ENCODE peak calls at places on chromosomes 1 and 21, in six cellular contexts. N, D, J, L, T and S are unnamed samples.
A peak's percentile ranks its signal among the peaks of the same experiment; 100 is the strongest.

GRCh38 chr1:151968058-151968457 is 25.6 kb downstream of the S100A10 start:
- DNase-seq in N (peak; percentile 67), D (peak; percentile 51), J (peak; percentile 35), L (peak; percentile 56), T (peak; percentile 66), S (peak; percentile 74)

GRCh38 chr1:97999320-97999719 is 78.5 kb upstream of the DPYD start:
- DNase-seq in N (no peak), D (no peak), J (no peak), L (no peak), T (no peak), S (no peak)

GRCh38 chr1:79501153-79501552 is 494.6 kb upstream of the ADGRL4 start:
- DNase-seq in N (no peak), D (no peak), J (no peak), L (no peak), T (no peak), S (no peak)

GRCh38 chr1:52157582-52157981 is 15.7 kb downstream of the ZFYVE9 start:
- DNase-seq in N (no peak), D (no peak), J (no peak), L (no peak), T (no peak), S (no peak)

GRCh38 chr1:32770741-32771548 is 46.2 kb downstream of the YARS1 start:
- DNase-seq in N (no peak), D (peak; percentile 58), J (no peak), L (no peak), T (no peak), S (no peak)

GRCh38 chr1:3482590-3482899 is 28.1 kb downstream of the ARHGEF16 start:
- DNase-seq in N (no peak), D (peak; percentile 66), J (no peak), L (no peak), T (no peak), S (no peak)

GRCh38 chr21:44774972-44775371 is 26.6 kb downstream of the UBE2G2 start:
- DNase-seq in N (no peak), D (no peak), J (no peak), L (no peak), T (no peak), S (no peak)

GRCh38 chr1:196779093-196779492 is 4.5 kb downstream of the CFHR3 start:
- DNase-seq in N (no peak), D (no peak), J (no peak), L (no peak), T (no peak), S (no peak)

GRCh38 chr1:150225546-150225945 is 10.4 kb downstream of the ANP32E start:
- DNase-seq in N (no peak), D (no peak), J (no peak), L (no peak), T (no peak), S (no peak)

GRCh38 chr21:34639882-34640788 is 25.2 kb upstream of the RCAN1 start:
- DNase-seq in N (no peak), D (peak; percentile 62), J (no peak), L (no peak), T (no peak), S (no peak)

GRCh38 chr1:18602533-18603211 is 28.0 kb upstream of the PAX7 start:
- DNase-seq in N (no peak), D (no peak), J (no peak), L (no peak), T (no peak), S (no peak)

GRCh38 chr1:2956571-2956970 is 64.7 kb upstream of the ACTRT2 start:
- DNase-seq in N (no peak), D (no peak), J (no peak), L (no peak), T (no peak), S (no peak)

GRCh38 chr1:118122234-118123004 is 62.6 kb downstream of the SPAG17 start:
- DNase-seq in N (no peak), D (no peak), J (no peak), L (no peak), T (no peak), S (no peak)

GRCh38 chr1:94919241-94920030 is 7.5 kb downstream of the CNN3 start:
- DNase-seq in N (no peak), D (no peak), J (no peak), L (no peak), T (no peak), S (no peak)

GRCh38 chr1:183310753-183311465 is 107.3 kb downstream of the NMNAT2 start:
- DNase-seq in N (no peak), D (no peak), J (no peak), L (peak; percentile 43), T (no peak), S (no peak)

GRCh38 chr1:6245086-6245868 is 1.3 kb downstream of the HES3 start:
- DNase-seq in N (peak; percentile 94), D (peak; percentile 91), J (peak; percentile 89), L (peak; percentile 66), T (peak; percentile 46), S (peak; percentile 68)

GRCh38 chr1:41795205-41795762 is 123.4 kb downstream of the HIVEP3 start:
- DNase-seq in N (no peak), D (no peak), J (no peak), L (peak; percentile 43), T (no peak), S (peak; percentile 19)

GRCh38 chr21:35084869-35085268 is 35.8 kb upstream of the RUNX1 start:
- DNase-seq in N (no peak), D (no peak), J (no peak), L (peak; percentile 73), T (no peak), S (peak; percentile 3)

GRCh38 chr1:239922778-239923522 is 168.7 kb upstream of the FMN2 start:
- DNase-seq in N (no peak), D (no peak), J (no peak), L (no peak), T (no peak), S (no peak)

GRCh38 chr1:227268943-227269342 is 49.3 kb downstream of the CDC42BPA start:
- DNase-seq in N (no peak), D (no peak), J (no peak), L (peak; percentile 25), T (no peak), S (no peak)

GRCh38 chr1:227272428-227272827 is 45.9 kb downstream of the CDC42BPA start:
- DNase-seq in N (no peak), D (no peak), J (no peak), L (no peak), T (no peak), S (no peak)

GRCh38 chr1:227270554-227270953 is 47.7 kb downstream of the CDC42BPA start:
- DNase-seq in N (no peak), D (no peak), J (no peak), L (no peak), T (peak; percentile 20), S (no peak)

DNA sequence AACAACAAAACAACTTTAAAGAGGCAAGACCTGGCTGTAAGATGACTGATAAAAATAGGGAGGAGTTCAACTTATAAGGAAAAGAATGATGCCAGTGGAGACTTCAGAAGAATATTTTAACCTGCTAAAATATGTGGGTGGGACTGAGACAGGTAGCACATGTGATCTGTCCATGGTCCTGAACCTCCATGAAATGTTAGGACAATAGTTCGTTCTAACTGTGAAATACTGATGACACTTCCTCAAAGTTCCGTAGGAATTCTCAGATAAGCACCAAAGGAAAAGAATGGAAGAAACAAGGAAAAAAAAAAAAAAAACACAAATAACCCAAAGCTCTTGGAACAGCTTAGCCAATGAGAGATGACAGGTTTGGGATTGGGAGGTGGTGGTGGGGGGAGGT is 44.7 kb downstream of the CDC42BPA start:
- DNase-seq in N (no peak), D (peak; percentile 28), J (no peak), L (peak; percentile 39), T (peak; percentile 46), S (no peak)
- TF ChIP-seq JUN in N (no peak), D (no peak), J (no peak), L (no peak), T (no peak), S (no peak)

GRCh38 chr1:170970256-170970655 is 34.9 kb downstream of the MROH9 start:
- DNase-seq in N (no peak), D (no peak), J (no peak), L (no peak), T (no peak), S (no peak)

GRCh38 chr1:170964506-170964905 is 29.2 kb downstream of the MROH9 start:
- DNase-seq in N (no peak), D (no peak), J (no peak), L (no peak), T (no peak), S (no peak)

GRCh38 chr1:170967042-170967910 is 31.9 kb downstream of the MROH9 start:
- DNase-seq in N (no peak), D (no peak), J (no peak), L (peak; percentile 45), T (peak; percentile 25), S (peak; percentile 10)
- TF ChIP-seq JUN in N (no peak), D (no peak), J (no peak), L (no peak), T (no peak), S (no peak)

DNA sequence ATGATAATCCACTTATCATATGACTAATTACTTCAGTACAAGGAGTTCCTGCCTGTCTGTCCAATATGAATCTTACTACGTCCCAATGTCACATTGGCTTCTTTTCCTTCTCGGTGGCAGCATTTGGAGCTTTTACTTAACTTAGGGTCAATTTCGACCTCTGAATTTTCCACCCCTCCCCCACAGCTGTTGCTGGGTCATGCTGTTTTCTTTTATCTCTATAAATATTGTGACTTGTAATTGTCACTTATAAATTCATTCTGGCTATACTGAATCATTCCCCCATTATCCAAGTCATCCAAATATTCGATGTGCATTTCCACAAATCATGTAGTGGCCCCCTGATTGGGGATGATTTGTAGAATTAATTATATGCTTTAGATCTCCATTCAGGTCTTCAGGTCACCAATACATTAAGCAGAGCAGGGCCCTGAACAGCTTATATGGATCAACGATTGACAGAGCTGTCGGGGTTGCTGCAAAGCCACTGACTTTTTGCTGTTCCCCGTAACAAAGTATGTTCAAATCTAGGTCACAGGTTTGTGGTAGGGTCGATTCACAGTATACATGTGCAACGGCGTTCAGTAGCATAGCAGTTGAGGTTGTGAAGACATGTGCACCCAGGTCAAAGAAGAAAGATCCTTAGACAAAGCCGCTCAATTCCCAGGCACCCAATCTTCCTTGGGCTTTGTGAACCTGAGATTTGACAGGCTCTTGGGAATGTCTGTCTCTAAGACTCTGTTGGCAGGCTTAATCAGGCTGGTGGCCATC is 18.3 kb upstream of the RNU1-4 start:
- DNase-seq in N (no peak), D (no peak), J (no peak), L (peak; percentile 11), T (no peak), S (no peak)
- TF ChIP-seq JUN in N (no peak), D (no peak), J (no peak), L (no peak), T (no peak), S (no peak)

GRCh38 chr1:246067432-246068021 is 439.6 kb downstream of the SMYD3 start:
- DNase-seq in N (no peak), D (no peak), J (no peak), L (no peak), T (no peak), S (no peak)
- TF ChIP-seq JUN in N (no peak), D (no peak), J (no peak), L (no peak), T (no peak), S (no peak)

DNA sequence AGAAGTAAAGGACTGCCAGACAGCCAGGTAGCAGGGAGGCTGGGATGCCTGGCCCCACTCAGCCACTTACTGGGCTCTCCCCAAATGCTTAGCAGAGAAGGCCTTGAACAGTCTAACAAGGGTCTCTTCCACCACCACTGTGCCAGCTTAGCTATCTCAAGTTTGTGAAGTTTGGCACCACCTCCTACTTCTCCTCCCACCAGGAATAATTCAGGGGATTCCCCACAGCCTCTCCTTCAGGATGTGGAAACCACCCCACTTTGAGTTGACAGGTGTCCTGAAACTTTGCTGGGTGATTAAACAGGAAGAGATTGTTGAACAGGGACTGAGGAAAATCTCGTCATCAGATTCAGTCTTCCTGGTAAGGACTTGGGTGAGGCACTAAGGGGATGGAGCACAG is 59.4 kb upstream of the ATP1B1 start:
- DNase-seq in N (no peak), D (no peak), J (no peak), L (no peak), T (no peak), S (no peak)
- TF ChIP-seq JUN in N (no peak), D (no peak), J (no peak), L (no peak), T (no peak), S (no peak)